ENCODE peak calls at places on chromosome 7, in seven cellular contexts. One of them, this sample, is unnamed.

GRCh38 chr7:92808006-92808405 is 28.4 kb downstream of the CDK6 start:
- DNase-seq in mammary epithelial cell: peak
- DNase-seq in brain microvascular endothelial cell: no peak
- DNase-seq in HCT116: no peak
- DNase-seq in dorsolateral prefrontal cortex: no peak
- DNase-seq in heart left ventricle: no peak
- DNase-seq in HFFc6: peak
- DNase-seq in this sample: no peak

GRCh38 chr7:158396982-158397862 is 190.4 kb downstream of the PTPRN2 start:
- DNase-seq in HCT116: no peak
- DNase-seq in dorsolateral prefrontal cortex: no peak
- DNase-seq in heart left ventricle: no peak
- DNase-seq in brain microvascular endothelial cell: no peak
- DNase-seq in mammary epithelial cell: no peak
- DNase-seq in HFFc6: no peak
- DNase-seq in this sample: no peak

GRCh38 chr7:28608766-28609165 is 196.4 kb downstream of the CREB5 start:
- DNase-seq in heart left ventricle: no peak
- DNase-seq in brain microvascular endothelial cell: no peak
- DNase-seq in mammary epithelial cell: peak
- DNase-seq in HFFc6: no peak
- DNase-seq in dorsolateral prefrontal cortex: no peak
- DNase-seq in HCT116: no peak
- DNase-seq in this sample: no peak

GRCh38 chr7:158655931-158656441 is 48.6 kb downstream of the NCAPG2 start:
- DNase-seq in HFFc6: no peak
- DNase-seq in dorsolateral prefrontal cortex: no peak
- DNase-seq in heart left ventricle: no peak
- DNase-seq in mammary epithelial cell: no peak
- DNase-seq in brain microvascular endothelial cell: no peak
- DNase-seq in HCT116: no peak
- DNase-seq in this sample: no peak

GRCh38 chr7:159083698-159084068 is 61.0 kb downstream of the VIPR2 start:
- DNase-seq in heart left ventricle: peak
- DNase-seq in brain microvascular endothelial cell: no peak
- DNase-seq in HFFc6: no peak
- DNase-seq in dorsolateral prefrontal cortex: no peak
- DNase-seq in HCT116: no peak
- DNase-seq in mammary epithelial cell: no peak
- DNase-seq in this sample: no peak

GRCh38 chr7:99473315-99473596 is 566 bp downstream of the ZNF789 start:
- DNase-seq in HCT116: peak
- DNase-seq in mammary epithelial cell: peak
- DNase-seq in brain microvascular endothelial cell: peak
- DNase-seq in HFFc6: peak
- DNase-seq in heart left ventricle: no peak
- DNase-seq in dorsolateral prefrontal cortex: no peak
- DNase-seq in this sample: peak

GRCh38 chr7:39530996-39531395 is 35.2 kb upstream of the YAE1 start:
- DNase-seq in heart left ventricle: no peak
- DNase-seq in HFFc6: no peak
- DNase-seq in brain microvascular endothelial cell: no peak
- DNase-seq in mammary epithelial cell: no peak
- DNase-seq in dorsolateral prefrontal cortex: no peak
- DNase-seq in HCT116: no peak
- DNase-seq in this sample: no peak

GRCh38 chr7:130393095-130393494 is 12.8 kb downstream of the CPA1 start:
- DNase-seq in dorsolateral prefrontal cortex: no peak
- DNase-seq in brain microvascular endothelial cell: peak
- DNase-seq in HCT116: no peak
- DNase-seq in mammary epithelial cell: no peak
- DNase-seq in HFFc6: peak
- DNase-seq in heart left ventricle: no peak
- DNase-seq in this sample: no peak

GRCh38 chr7:64869912-64870562 is 33.0 kb upstream of the ZNF273 start:
- DNase-seq in mammary epithelial cell: no peak
- DNase-seq in dorsolateral prefrontal cortex: no peak
- DNase-seq in brain microvascular endothelial cell: no peak
- DNase-seq in HFFc6: no peak
- DNase-seq in heart left ventricle: no peak
- DNase-seq in HCT116: no peak
- DNase-seq in this sample: no peak

GRCh38 chr7:157116762-157117161 is 22.0 kb upstream of the UBE3C start:
- DNase-seq in brain microvascular endothelial cell: no peak
- DNase-seq in mammary epithelial cell: no peak
- DNase-seq in HFFc6: no peak
- DNase-seq in heart left ventricle: no peak
- DNase-seq in dorsolateral prefrontal cortex: no peak
- DNase-seq in HCT116: no peak
- DNase-seq in this sample: no peak

GRCh38 chr7:48299580-48300169 is 128.4 kb downstream of the ABCA13 start:
- DNase-seq in brain microvascular endothelial cell: peak
- DNase-seq in HFFc6: peak
- DNase-seq in dorsolateral prefrontal cortex: no peak
- DNase-seq in mammary epithelial cell: peak
- DNase-seq in HCT116: peak
- DNase-seq in heart left ventricle: no peak
- DNase-seq in this sample: peak

GRCh38 chr7:17625038-17625437 is 315.3 kb downstream of the SNX13 start:
- DNase-seq in brain microvascular endothelial cell: peak
- DNase-seq in HCT116: no peak
- DNase-seq in HFFc6: peak
- DNase-seq in heart left ventricle: no peak
- DNase-seq in dorsolateral prefrontal cortex: no peak
- DNase-seq in mammary epithelial cell: peak
- DNase-seq in this sample: peak

GRCh38 chr7:139842414-139843210 is 13.5 kb downstream of the TBXAS1 start:
- DNase-seq in HFFc6: no peak
- DNase-seq in mammary epithelial cell: no peak
- DNase-seq in heart left ventricle: no peak
- DNase-seq in dorsolateral prefrontal cortex: no peak
- DNase-seq in HCT116: no peak
- DNase-seq in brain microvascular endothelial cell: peak
- DNase-seq in this sample: no peak

GRCh38 chr7:115724400-115725056 is 306.0 kb downstream of the TFEC start:
- DNase-seq in dorsolateral prefrontal cortex: no peak
- DNase-seq in heart left ventricle: no peak
- DNase-seq in HCT116: no peak
- DNase-seq in mammary epithelial cell: no peak
- DNase-seq in HFFc6: no peak
- DNase-seq in brain microvascular endothelial cell: no peak
- DNase-seq in this sample: no peak

GRCh38 chr7:133268355-133268754 is 15.5 kb downstream of the EXOC4 start:
- DNase-seq in HCT116: no peak
- DNase-seq in heart left ventricle: no peak
- DNase-seq in brain microvascular endothelial cell: no peak
- DNase-seq in dorsolateral prefrontal cortex: no peak
- DNase-seq in HFFc6: no peak
- DNase-seq in mammary epithelial cell: no peak
- DNase-seq in this sample: no peak

GRCh38 chr7:130491841-130492518 is at the start of gene MEST:
- DNase-seq in HCT116: no peak
- DNase-seq in heart left ventricle: peak
- DNase-seq in HFFc6: no peak
- DNase-seq in dorsolateral prefrontal cortex: no peak
- DNase-seq in brain microvascular endothelial cell: no peak
- DNase-seq in mammary epithelial cell: no peak
- DNase-seq in this sample: no peak

GRCh38 chr7:30276203-30276900 is 8.0 kb upstream of the ZNRF2 start:
- DNase-seq in heart left ventricle: no peak
- DNase-seq in HCT116: peak
- DNase-seq in dorsolateral prefrontal cortex: no peak
- DNase-seq in HFFc6: peak
- DNase-seq in brain microvascular endothelial cell: peak
- DNase-seq in mammary epithelial cell: peak
- DNase-seq in this sample: peak

GRCh38 chr7:67738958-67739357 is 742.3 kb downstream of the TYW1 start:
- DNase-seq in HFFc6: no peak
- DNase-seq in mammary epithelial cell: no peak
- DNase-seq in dorsolateral prefrontal cortex: no peak
- DNase-seq in HCT116: no peak
- DNase-seq in brain microvascular endothelial cell: no peak
- DNase-seq in heart left ventricle: no peak
- DNase-seq in this sample: no peak

GRCh38 chr7:31123317-31123716 is 71.2 kb downstream of the ADCYAP1R1 start:
- DNase-seq in brain microvascular endothelial cell: no peak
- DNase-seq in HCT116: no peak
- DNase-seq in mammary epithelial cell: no peak
- DNase-seq in dorsolateral prefrontal cortex: no peak
- DNase-seq in HFFc6: no peak
- DNase-seq in heart left ventricle: no peak
- DNase-seq in this sample: no peak

GRCh38 chr7:26858735-26859134 is 5.7 kb downstream of the SKAP2 start:
- DNase-seq in HCT116: no peak
- DNase-seq in HFFc6: no peak
- DNase-seq in mammary epithelial cell: peak
- DNase-seq in brain microvascular endothelial cell: no peak
- DNase-seq in dorsolateral prefrontal cortex: no peak
- DNase-seq in heart left ventricle: no peak
- DNase-seq in this sample: no peak

GRCh38 chr7:98816206-98816605 is 53.6 kb downstream of the TMEM130 start:
- DNase-seq in HCT116: no peak
- DNase-seq in heart left ventricle: no peak
- DNase-seq in HFFc6: no peak
- DNase-seq in mammary epithelial cell: no peak
- DNase-seq in brain microvascular endothelial cell: no peak
- DNase-seq in dorsolateral prefrontal cortex: no peak
- DNase-seq in this sample: no peak

GRCh38 chr7:139407555-139407954 is 47.9 kb downstream of the LUC7L2 start:
- DNase-seq in heart left ventricle: no peak
- DNase-seq in brain microvascular endothelial cell: no peak
- DNase-seq in HFFc6: no peak
- DNase-seq in mammary epithelial cell: no peak
- DNase-seq in dorsolateral prefrontal cortex: no peak
- DNase-seq in HCT116: no peak
- DNase-seq in this sample: no peak

GRCh38 chr7:117791877-117792780 is 81.1 kb downstream of the CTTNBP2 start:
- DNase-seq in dorsolateral prefrontal cortex: no peak
- DNase-seq in mammary epithelial cell: no peak
- DNase-seq in heart left ventricle: no peak
- DNase-seq in brain microvascular endothelial cell: no peak
- DNase-seq in HFFc6: no peak
- DNase-seq in HCT116: no peak
- DNase-seq in this sample: no peak
- TF ChIP-seq CTCF in dorsolateral prefrontal cortex: no peak
- TF ChIP-seq CTCF in mammary epithelial cell: no peak
- TF ChIP-seq CTCF in heart left ventricle: no peak
- TF ChIP-seq CTCF in brain microvascular endothelial cell: no peak
- TF ChIP-seq CTCF in HFFc6: no peak
- TF ChIP-seq CTCF in HCT116: no peak
- TF ChIP-seq CTCF in this sample: no peak

DNA sequence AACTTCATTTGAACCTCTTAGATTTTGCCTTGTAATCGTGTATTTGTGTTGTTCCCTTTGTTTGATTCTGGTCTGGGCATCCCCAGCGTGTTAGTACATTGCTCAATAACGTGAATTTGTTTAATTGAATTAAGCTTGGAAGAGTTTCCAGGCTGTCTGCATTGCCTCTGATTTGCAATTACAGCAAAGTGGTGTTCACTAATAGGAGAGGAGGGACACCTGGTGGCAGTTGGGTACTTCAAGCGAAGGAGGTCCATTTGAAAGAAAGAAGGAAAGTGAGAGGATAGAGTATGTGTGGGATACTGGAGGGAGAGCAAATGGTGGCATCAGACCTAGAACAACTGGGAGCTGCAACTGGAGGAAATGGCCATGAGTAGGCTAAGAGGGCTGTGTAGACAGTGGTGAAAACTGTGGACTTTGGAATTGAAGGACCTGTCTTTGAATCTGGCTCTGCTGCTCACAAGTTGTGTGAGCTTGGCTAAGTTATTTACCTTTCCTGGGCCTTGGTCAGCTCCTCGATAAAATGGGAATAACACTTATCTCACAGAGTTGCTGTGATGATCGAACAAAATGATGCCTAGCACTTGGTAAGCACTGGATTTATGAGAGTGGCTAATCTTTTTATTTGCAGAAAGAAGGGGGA is 15.2 kb downstream of the LSMEM1 start:
- DNase-seq in brain microvascular endothelial cell: peak
- DNase-seq in dorsolateral prefrontal cortex: no peak
- DNase-seq in mammary epithelial cell: peak
- DNase-seq in heart left ventricle: no peak
- DNase-seq in HCT116: peak
- DNase-seq in HFFc6: peak
- DNase-seq in this sample: peak
- TF ChIP-seq CTCF in brain microvascular endothelial cell: peak
- TF ChIP-seq CTCF in dorsolateral prefrontal cortex: peak
- TF ChIP-seq CTCF in mammary epithelial cell: peak
- TF ChIP-seq CTCF in heart left ventricle: peak
- TF ChIP-seq CTCF in HCT116: peak
- TF ChIP-seq CTCF in HFFc6: peak
- TF ChIP-seq CTCF in this sample: peak

DNA sequence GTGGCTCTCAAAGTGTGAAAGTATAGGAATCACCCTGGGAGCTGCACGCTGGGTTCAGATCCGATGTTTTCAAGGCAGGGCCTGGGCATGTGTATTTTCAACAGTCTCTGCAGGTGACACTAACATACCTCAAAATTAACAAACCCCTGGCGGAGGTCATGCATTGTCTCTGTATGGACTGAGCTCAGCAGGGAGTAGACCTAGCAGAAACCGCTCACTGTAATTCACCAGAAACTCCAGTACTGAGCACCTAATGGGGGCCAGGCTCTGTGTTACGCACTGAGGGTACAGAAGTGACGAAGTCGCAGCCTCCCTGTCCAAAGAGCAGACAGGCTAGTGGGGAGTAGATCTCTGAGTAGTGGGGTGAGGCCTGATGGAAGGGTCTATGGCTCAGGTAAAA is 5.6 kb downstream of the STRA8 start:
- DNase-seq in HFFc6: no peak
- DNase-seq in brain microvascular endothelial cell: no peak
- DNase-seq in heart left ventricle: no peak
- DNase-seq in HCT116: no peak
- DNase-seq in dorsolateral prefrontal cortex: no peak
- DNase-seq in mammary epithelial cell: no peak
- DNase-seq in this sample: no peak
- TF ChIP-seq CTCF in HFFc6: no peak
- TF ChIP-seq CTCF in brain microvascular endothelial cell: no peak
- TF ChIP-seq CTCF in heart left ventricle: no peak
- TF ChIP-seq CTCF in HCT116: no peak
- TF ChIP-seq CTCF in dorsolateral prefrontal cortex: no peak
- TF ChIP-seq CTCF in mammary epithelial cell: no peak
- TF ChIP-seq CTCF in this sample: no peak

DNA sequence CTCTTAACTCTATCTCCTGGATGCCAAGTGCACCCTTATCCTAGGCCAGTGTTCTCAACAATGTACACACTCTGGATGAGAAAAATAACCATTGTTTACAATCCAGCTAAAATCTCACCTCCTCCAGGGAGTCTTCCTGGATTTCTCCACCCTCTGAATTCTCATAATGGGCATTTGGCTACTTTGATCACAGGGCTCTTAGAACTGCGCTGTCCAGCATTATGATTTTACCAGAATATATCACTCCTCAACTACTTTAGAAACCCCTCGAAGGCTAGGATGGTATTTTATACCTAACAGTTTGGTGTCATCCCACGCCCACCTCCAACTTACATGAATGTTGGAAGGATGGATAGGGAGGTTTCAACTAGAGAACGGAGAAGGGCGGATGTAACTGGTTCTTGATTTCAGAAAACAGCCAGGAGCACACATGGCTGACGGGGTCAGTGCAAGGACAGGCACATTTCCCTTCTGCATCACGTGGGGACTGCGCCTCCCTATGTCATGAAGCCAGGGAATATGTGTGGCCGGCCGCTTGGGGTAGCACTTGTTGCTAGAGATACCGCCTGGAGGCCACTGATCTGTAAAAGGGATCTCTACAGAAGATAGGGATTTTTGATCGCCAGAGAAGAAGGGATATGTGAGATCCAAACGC is 1.2 kb upstream of the ATP6V0E2 start:
- DNase-seq in dorsolateral prefrontal cortex: peak
- DNase-seq in mammary epithelial cell: peak
- DNase-seq in HCT116: no peak
- DNase-seq in brain microvascular endothelial cell: peak
- DNase-seq in heart left ventricle: peak
- DNase-seq in HFFc6: peak
- DNase-seq in this sample: peak
- TF ChIP-seq CTCF in dorsolateral prefrontal cortex: peak
- TF ChIP-seq CTCF in mammary epithelial cell: no peak
- TF ChIP-seq CTCF in HCT116: no peak
- TF ChIP-seq CTCF in brain microvascular endothelial cell: peak
- TF ChIP-seq CTCF in heart left ventricle: peak
- TF ChIP-seq CTCF in HFFc6: peak
- TF ChIP-seq CTCF in this sample: peak

This sample was measured in astrocyte of the cerebellum.